ENCODE peak calls at places on chromosome 16, in ten cellular contexts. One of them, this sample, is unnamed. For H3K4me1, the result is how much of the 10 kb centered on the place peaks cover.

GRCh38 chr16:71722801-71723536 is 1.5 kb downstream of the PHLPP2 start:
- DNase-seq in mammary epithelial cell: peak
- DNase-seq in Caco-2: peak
- DNase-seq in heart right ventricle: peak
- DNase-seq in tibial nerve: peak
- DNase-seq in A549: peak
- DNase-seq in H9: peak
- DNase-seq in keratinocyte: peak
- DNase-seq in tibial artery: peak
- DNase-seq in fibroblast of lung: peak
- DNase-seq in this sample: peak

GRCh38 chr16:17590711-17591654 is 120.2 kb upstream of the XYLT1 start:
- DNase-seq in mammary epithelial cell: no peak
- DNase-seq in Caco-2: no peak
- DNase-seq in heart right ventricle: no peak
- DNase-seq in tibial nerve: no peak
- DNase-seq in A549: no peak
- DNase-seq in H9: no peak
- DNase-seq in keratinocyte: no peak
- DNase-seq in tibial artery: no peak
- DNase-seq in fibroblast of lung: peak
- DNase-seq in this sample: no peak

GRCh38 chr16:55571-56136 is 2.0 kb downstream of the SNRNP25 start:
- DNase-seq in mammary epithelial cell: no peak
- DNase-seq in Caco-2: peak
- DNase-seq in heart right ventricle: no peak
- DNase-seq in tibial nerve: no peak
- DNase-seq in A549: no peak
- DNase-seq in H9: no peak
- DNase-seq in keratinocyte: no peak
- DNase-seq in tibial artery: no peak
- DNase-seq in fibroblast of lung: no peak
- DNase-seq in this sample: no peak

GRCh38 chr16:56737539-56737938 is 7.6 kb downstream of the NUP93 start:
- DNase-seq in mammary epithelial cell: no peak
- DNase-seq in Caco-2: no peak
- DNase-seq in heart right ventricle: no peak
- DNase-seq in tibial nerve: no peak
- DNase-seq in A549: no peak
- DNase-seq in H9: no peak
- DNase-seq in keratinocyte: no peak
- DNase-seq in tibial artery: no peak
- DNase-seq in fibroblast of lung: no peak
- DNase-seq in this sample: no peak

GRCh38 chr16:65070831-65071230 is 51.0 kb downstream of the CDH11 start:
- DNase-seq in mammary epithelial cell: peak
- DNase-seq in Caco-2: peak
- DNase-seq in heart right ventricle: peak
- DNase-seq in tibial nerve: peak
- DNase-seq in A549: peak
- DNase-seq in H9: peak
- DNase-seq in keratinocyte: no peak
- DNase-seq in tibial artery: peak
- DNase-seq in fibroblast of lung: peak
- DNase-seq in this sample: peak

GRCh38 chr16:14007460-14007859 is 63.7 kb upstream of the MRTFB start:
- DNase-seq in mammary epithelial cell: peak
- DNase-seq in Caco-2: no peak
- DNase-seq in heart right ventricle: no peak
- DNase-seq in tibial nerve: no peak
- DNase-seq in A549: peak
- DNase-seq in H9: no peak
- DNase-seq in keratinocyte: no peak
- DNase-seq in tibial artery: no peak
- DNase-seq in fibroblast of lung: peak
- DNase-seq in this sample: no peak

GRCh38 chr16:73196670-73197069 is 148.7 kb upstream of the ZFHX3 start:
- DNase-seq in mammary epithelial cell: peak
- DNase-seq in Caco-2: peak
- DNase-seq in heart right ventricle: peak
- DNase-seq in tibial nerve: peak
- DNase-seq in A549: peak
- DNase-seq in H9: peak
- DNase-seq in keratinocyte: peak
- DNase-seq in tibial artery: peak
- DNase-seq in fibroblast of lung: peak
- DNase-seq in this sample: peak

GRCh38 chr16:54437921-54438320 is 151.3 kb upstream of the IRX3 start:
- DNase-seq in mammary epithelial cell: no peak
- DNase-seq in Caco-2: no peak
- DNase-seq in heart right ventricle: no peak
- DNase-seq in tibial nerve: no peak
- DNase-seq in A549: peak
- DNase-seq in H9: no peak
- DNase-seq in keratinocyte: no peak
- DNase-seq in tibial artery: no peak
- DNase-seq in fibroblast of lung: no peak
- DNase-seq in this sample: no peak

GRCh38 chr16:799111-799947 is 1.2 kb downstream of the GNG13 start:
- DNase-seq in mammary epithelial cell: no peak
- DNase-seq in Caco-2: no peak
- DNase-seq in heart right ventricle: no peak
- DNase-seq in tibial nerve: no peak
- DNase-seq in A549: no peak
- DNase-seq in H9: no peak
- DNase-seq in keratinocyte: no peak
- DNase-seq in tibial artery: no peak
- DNase-seq in fibroblast of lung: no peak
- DNase-seq in this sample: no peak

GRCh38 chr16:82715160-82715559 is 88.4 kb downstream of the CDH13 start:
- DNase-seq in mammary epithelial cell: no peak
- DNase-seq in Caco-2: no peak
- DNase-seq in heart right ventricle: peak
- DNase-seq in tibial nerve: no peak
- DNase-seq in A549: no peak
- DNase-seq in H9: no peak
- DNase-seq in keratinocyte: no peak
- DNase-seq in tibial artery: no peak
- DNase-seq in fibroblast of lung: no peak
- DNase-seq in this sample: no peak

GRCh38 chr16:76668207-76668725 is 391.1 kb downstream of the CNTNAP4 start:
- DNase-seq in mammary epithelial cell: no peak
- DNase-seq in Caco-2: peak
- DNase-seq in heart right ventricle: no peak
- DNase-seq in tibial nerve: no peak
- DNase-seq in A549: no peak
- DNase-seq in H9: peak
- DNase-seq in keratinocyte: no peak
- DNase-seq in tibial artery: no peak
- DNase-seq in fibroblast of lung: no peak
- DNase-seq in this sample: no peak
- H3K4me1 ChIP-seq in mammary epithelial cell: under half
- H3K4me1 ChIP-seq in Caco-2: under half
- H3K4me1 ChIP-seq in heart right ventricle: under half
- H3K4me1 ChIP-seq in tibial nerve: under half
- H3K4me1 ChIP-seq in A549: under half
- H3K4me1 ChIP-seq in H9: under half
- H3K4me1 ChIP-seq in keratinocyte: under half
- H3K4me1 ChIP-seq in tibial artery: under half
- H3K4me1 ChIP-seq in fibroblast of lung: under half
- H3K4me1 ChIP-seq in this sample: under half

DNA sequence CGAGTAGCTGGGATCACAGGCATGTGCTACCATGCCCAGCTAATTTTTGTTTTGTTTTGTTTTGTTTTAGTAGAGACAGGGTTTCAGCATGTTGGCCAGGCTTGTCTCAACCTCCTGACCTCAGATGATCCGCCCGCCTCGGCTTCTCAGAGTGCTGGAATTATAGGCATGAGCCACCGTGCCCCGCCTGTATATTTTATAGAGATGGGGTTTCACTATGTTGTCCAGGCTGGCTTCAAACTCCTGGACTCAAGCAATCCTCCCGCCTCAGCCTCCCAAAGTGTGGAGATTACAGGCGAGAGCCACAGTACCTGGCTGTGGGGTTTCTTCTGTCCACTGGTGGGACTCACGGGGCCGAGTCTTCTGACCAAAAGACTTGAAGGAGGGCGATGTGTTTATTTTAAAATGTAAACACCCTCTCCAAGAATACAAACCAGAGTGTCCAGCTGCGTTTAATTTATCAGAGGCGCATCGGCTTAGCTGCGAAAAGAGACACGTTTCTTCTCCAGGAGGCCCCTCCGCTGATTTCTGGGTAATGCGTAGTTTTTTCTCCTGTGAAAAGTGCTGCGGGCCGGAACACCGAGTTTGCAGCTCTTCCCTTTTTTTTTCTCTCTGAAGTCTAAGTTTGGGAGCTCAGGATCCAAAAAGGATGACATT is 86.9 kb upstream of the CIBAR2 start:
- DNase-seq in mammary epithelial cell: no peak
- DNase-seq in Caco-2: no peak
- DNase-seq in heart right ventricle: no peak
- DNase-seq in tibial nerve: no peak
- DNase-seq in A549: peak
- DNase-seq in H9: no peak
- DNase-seq in keratinocyte: no peak
- DNase-seq in tibial artery: no peak
- DNase-seq in fibroblast of lung: no peak
- DNase-seq in this sample: no peak
- H3K4me1 ChIP-seq in mammary epithelial cell: under half
- H3K4me1 ChIP-seq in Caco-2: under half
- H3K4me1 ChIP-seq in heart right ventricle: under half
- H3K4me1 ChIP-seq in tibial nerve: under half
- H3K4me1 ChIP-seq in A549: under half
- H3K4me1 ChIP-seq in H9: under half
- H3K4me1 ChIP-seq in keratinocyte: under half
- H3K4me1 ChIP-seq in tibial artery: half or more
- H3K4me1 ChIP-seq in fibroblast of lung: under half
- H3K4me1 ChIP-seq in this sample: under half

GRCh38 chr16:11413907-11414595 is 68.8 kb downstream of the RMI2 start:
- DNase-seq in mammary epithelial cell: no peak
- DNase-seq in Caco-2: no peak
- DNase-seq in heart right ventricle: no peak
- DNase-seq in tibial nerve: no peak
- DNase-seq in A549: no peak
- DNase-seq in H9: no peak
- DNase-seq in keratinocyte: no peak
- DNase-seq in tibial artery: no peak
- DNase-seq in fibroblast of lung: no peak
- DNase-seq in this sample: no peak
- H3K4me1 ChIP-seq in mammary epithelial cell: under half
- H3K4me1 ChIP-seq in Caco-2: under half
- H3K4me1 ChIP-seq in heart right ventricle: under half
- H3K4me1 ChIP-seq in tibial nerve: under half
- H3K4me1 ChIP-seq in A549: under half
- H3K4me1 ChIP-seq in H9: under half
- H3K4me1 ChIP-seq in keratinocyte: under half
- H3K4me1 ChIP-seq in tibial artery: under half
- H3K4me1 ChIP-seq in fibroblast of lung: under half
- H3K4me1 ChIP-seq in this sample: under half

DNA sequence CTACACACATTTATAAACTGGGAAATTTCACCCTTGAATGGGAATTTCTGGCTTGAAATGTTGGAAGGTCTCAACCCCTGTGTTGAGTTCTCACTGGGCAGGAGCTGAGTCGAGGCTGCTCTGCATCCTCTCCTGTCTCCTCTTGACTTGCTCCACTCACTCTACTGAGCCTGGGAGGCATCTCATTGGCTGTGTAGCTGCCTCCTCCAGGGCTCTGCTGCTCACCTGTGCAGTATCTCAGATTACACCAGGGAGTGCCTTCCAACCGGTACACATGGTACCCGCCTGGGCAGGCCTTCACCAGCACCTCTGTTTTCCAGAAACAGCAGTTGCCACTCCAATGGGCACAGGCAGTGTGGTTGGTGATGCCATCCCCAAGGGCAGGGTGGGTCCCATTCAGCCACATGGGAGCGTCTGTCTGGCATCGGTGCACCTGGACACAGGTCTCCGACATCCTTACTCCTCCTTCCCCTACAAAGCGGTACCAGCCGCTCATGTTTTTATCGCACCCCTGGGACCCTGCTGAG is 3.7 kb downstream of the GP2 start:
- DNase-seq in mammary epithelial cell: no peak
- DNase-seq in Caco-2: no peak
- DNase-seq in heart right ventricle: no peak
- DNase-seq in tibial nerve: no peak
- DNase-seq in A549: no peak
- DNase-seq in H9: no peak
- DNase-seq in keratinocyte: no peak
- DNase-seq in tibial artery: no peak
- DNase-seq in fibroblast of lung: no peak
- DNase-seq in this sample: no peak
- H3K4me1 ChIP-seq in mammary epithelial cell: under half
- H3K4me1 ChIP-seq in Caco-2: under half
- H3K4me1 ChIP-seq in heart right ventricle: under half
- H3K4me1 ChIP-seq in tibial nerve: under half
- H3K4me1 ChIP-seq in A549: under half
- H3K4me1 ChIP-seq in H9: under half
- H3K4me1 ChIP-seq in keratinocyte: under half
- H3K4me1 ChIP-seq in tibial artery: under half
- H3K4me1 ChIP-seq in fibroblast of lung: under half
- H3K4me1 ChIP-seq in this sample: under half

DNA sequence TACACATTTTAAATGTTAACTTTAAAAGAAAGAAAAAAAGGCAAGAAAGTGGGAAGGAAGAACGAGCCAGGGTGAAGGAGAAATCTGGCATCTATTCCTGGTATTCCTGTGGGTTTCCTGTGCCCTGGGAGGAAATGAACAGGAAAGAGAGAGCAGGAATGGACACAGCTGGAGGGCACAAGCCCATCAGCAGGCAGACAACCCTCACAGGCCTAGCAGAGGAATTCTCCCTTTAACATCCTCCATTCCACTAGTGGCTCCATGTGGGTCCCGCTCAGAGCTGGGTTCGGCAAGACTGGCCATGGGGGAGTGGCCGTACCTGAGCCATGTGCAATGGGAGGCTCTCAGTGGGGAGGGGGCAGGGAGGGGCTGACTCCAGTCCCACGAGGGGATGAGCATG is 30.4 kb downstream of the TK2 start:
- DNase-seq in mammary epithelial cell: no peak
- DNase-seq in Caco-2: no peak
- DNase-seq in heart right ventricle: no peak
- DNase-seq in tibial nerve: no peak
- DNase-seq in A549: no peak
- DNase-seq in H9: no peak
- DNase-seq in keratinocyte: no peak
- DNase-seq in tibial artery: no peak
- DNase-seq in fibroblast of lung: no peak
- DNase-seq in this sample: no peak
- H3K4me1 ChIP-seq in mammary epithelial cell: half or more
- H3K4me1 ChIP-seq in Caco-2: under half
- H3K4me1 ChIP-seq in heart right ventricle: half or more
- H3K4me1 ChIP-seq in tibial nerve: under half
- H3K4me1 ChIP-seq in A549: under half
- H3K4me1 ChIP-seq in H9: under half
- H3K4me1 ChIP-seq in keratinocyte: half or more
- H3K4me1 ChIP-seq in tibial artery: half or more
- H3K4me1 ChIP-seq in fibroblast of lung: under half
- H3K4me1 ChIP-seq in this sample: half or more

DNA sequence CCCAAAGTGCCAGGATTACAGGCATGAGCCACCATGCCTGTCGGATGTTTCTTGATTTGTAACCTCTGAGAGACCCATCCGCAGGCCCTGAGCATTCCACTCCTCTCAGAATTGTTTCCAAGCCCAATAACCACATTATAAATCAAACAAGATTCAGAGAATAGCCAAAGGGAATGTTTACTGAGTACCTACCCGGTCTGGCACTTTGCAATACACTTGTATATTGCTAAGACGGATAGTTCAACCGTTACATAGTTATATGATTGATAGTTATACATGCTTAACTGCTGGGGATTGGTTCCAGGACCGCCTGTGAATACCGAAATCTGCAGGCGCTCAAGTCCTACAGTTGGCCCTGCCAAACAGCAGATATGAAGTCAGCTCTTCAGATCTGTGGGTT is 3.0 kb upstream of the KAT8 start:
- DNase-seq in mammary epithelial cell: no peak
- DNase-seq in Caco-2: no peak
- DNase-seq in heart right ventricle: no peak
- DNase-seq in tibial nerve: no peak
- DNase-seq in A549: no peak
- DNase-seq in H9: no peak
- DNase-seq in keratinocyte: no peak
- DNase-seq in tibial artery: no peak
- DNase-seq in fibroblast of lung: no peak
- DNase-seq in this sample: no peak
- H3K4me1 ChIP-seq in mammary epithelial cell: under half
- H3K4me1 ChIP-seq in Caco-2: under half
- H3K4me1 ChIP-seq in heart right ventricle: under half
- H3K4me1 ChIP-seq in tibial nerve: under half
- H3K4me1 ChIP-seq in A549: under half
- H3K4me1 ChIP-seq in H9: under half
- H3K4me1 ChIP-seq in keratinocyte: under half
- H3K4me1 ChIP-seq in tibial artery: under half
- H3K4me1 ChIP-seq in fibroblast of lung: under half
- H3K4me1 ChIP-seq in this sample: under half

This sample was measured in right atrium auricular region.